ENCODE peak calls at places on chromosomes 5 and 9, in ten cellular contexts. C is GM13976, K is endothelial cell of umbilical vein, R is left ventricle myocardium inferior, M is ovary, H is gastrocnemius medialis, B is BJ, F is Calu3, Y is left lung, A is breast epithelium. O is an unnamed sample.

GRCh38 chr5:122192883-122193496 is 63.6 kb downstream of the ZNF474 start:
- DNase-seq in C (peak; percentile 29), K (peak; percentile 76), R (no peak), M (peak; percentile 22), H (no peak), B (peak; percentile 16), F (peak; percentile 62), Y (no peak), A (no peak), O (peak; percentile 58)

GRCh38 chr5:110625376-110625999 is 101.0 kb downstream of the TMEM232 start:
- DNase-seq in C (peak; percentile 4), K (peak; percentile 33), R (no peak), M (no peak), H (no peak), B (peak; percentile 4), F (no peak), Y (no peak), A (no peak), O (peak; percentile 3)

GRCh38 chr9:86126998-86127972 is 27.9 kb upstream of the GOLM1 start:
- DNase-seq in C (no peak), K (no peak), R (peak; percentile 16), M (peak; percentile 28), H (peak; percentile 52), B (peak; percentile 19), F (peak; percentile 93), Y (peak; percentile 88), A (peak; percentile 90), O (no peak)

GRCh38 chr5:103605277-103605676 is 42.7 kb upstream of the NUDT12 start:
- DNase-seq in C (no peak), K (no peak), R (no peak), M (no peak), H (no peak), B (no peak), F (no peak), Y (no peak), A (no peak), O (no peak)

GRCh38 chr9:127910613-127911205 is 6.1 kb downstream of the ST6GALNAC4 start:
- DNase-seq in C (no peak), K (peak; percentile 50), R (no peak), M (no peak), H (no peak), B (no peak), F (no peak), Y (no peak), A (no peak), O (no peak)

GRCh38 chr5:141040093-141040762 is 10.9 kb upstream of the PCDHB1 start:
- DNase-seq in C (no peak), K (peak; percentile 37), R (peak; percentile 20), M (no peak), H (no peak), B (no peak), F (peak; percentile 73), Y (peak; percentile 83), A (peak; percentile 26), O (no peak)

GRCh38 chr9:28234899-28235277 is 661.6 kb upstream of the C9orf72 start:
- DNase-seq in C (no peak), K (no peak), R (no peak), M (no peak), H (no peak), B (peak; percentile 37), F (peak; percentile 1), Y (no peak), A (peak; percentile 48), O (no peak)

GRCh38 chr9:125683486-125683885 is 23.5 kb downstream of the MAPKAP1 start:
- DNase-seq in C (no peak), K (no peak), R (no peak), M (no peak), H (no peak), B (no peak), F (no peak), Y (no peak), A (no peak), O (no peak)

GRCh38 chr9:4020747-4021296 is 279.0 kb downstream of the GLIS3 start:
- DNase-seq in C (no peak), K (no peak), R (no peak), M (no peak), H (no peak), B (no peak), F (no peak), Y (no peak), A (no peak), O (no peak)

GRCh38 chr9:87816041-87816440 is 66.6 kb upstream of the SPATA31E1 start:
- DNase-seq in C (no peak), K (peak; percentile 22), R (no peak), M (no peak), H (no peak), B (no peak), F (no peak), Y (no peak), A (no peak), O (no peak)

GRCh38 chr5:69091771-69092170 is 2.0 kb upstream of the SLC30A5 start:
- DNase-seq in C (no peak), K (no peak), R (no peak), M (no peak), H (no peak), B (no peak), F (no peak), Y (no peak), A (no peak), O (no peak)

GRCh38 chr5:57442080-57442839 is 40.4 kb downstream of the ACTBL2 start:
- DNase-seq in C (peak; percentile 19), K (peak; percentile 73), R (no peak), M (no peak), H (peak; percentile 45), B (peak; percentile 80), F (no peak), Y (no peak), A (peak; percentile 65), O (peak; percentile 19)

DNA sequence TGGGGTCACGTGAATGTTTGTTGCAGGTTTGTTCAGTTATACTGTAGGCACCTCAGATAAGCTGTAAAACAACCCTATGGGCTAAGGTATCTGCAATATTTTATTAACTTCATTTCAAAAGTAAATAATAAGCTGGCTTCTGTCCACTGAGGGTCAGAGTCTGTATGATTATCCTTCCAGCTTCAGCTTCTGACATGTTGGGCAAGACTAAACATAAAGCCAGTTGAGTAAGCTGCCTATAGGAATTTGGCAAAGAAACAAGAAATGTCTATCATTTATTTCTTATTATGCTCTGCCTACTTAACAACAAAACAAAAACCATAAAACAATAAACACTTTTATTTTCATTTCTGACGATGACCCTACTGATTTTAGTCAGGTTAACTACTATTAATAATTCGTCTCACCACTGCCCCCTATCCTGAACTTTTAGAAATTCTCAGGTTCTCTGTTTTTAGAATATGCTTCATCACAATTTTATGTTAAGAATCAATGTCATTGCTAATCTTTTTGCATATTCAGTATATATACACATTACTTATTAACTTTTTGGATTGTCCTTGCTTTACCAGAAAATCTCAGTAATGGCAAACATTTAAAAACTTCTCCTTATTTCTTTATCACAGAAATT is 413.5 kb upstream of the ADAMTSL1 start:
- DNase-seq in C (no peak), K (no peak), R (no peak), M (no peak), H (no peak), B (no peak), F (no peak), Y (no peak), A (no peak), O (no peak)
- TF ChIP-seq CTCF in C (no peak), K (no peak), R (no peak), M (no peak), H (no peak), B (peak; percentile 17), F (peak; percentile 18), Y (no peak), A (no peak), O (no peak)

DNA sequence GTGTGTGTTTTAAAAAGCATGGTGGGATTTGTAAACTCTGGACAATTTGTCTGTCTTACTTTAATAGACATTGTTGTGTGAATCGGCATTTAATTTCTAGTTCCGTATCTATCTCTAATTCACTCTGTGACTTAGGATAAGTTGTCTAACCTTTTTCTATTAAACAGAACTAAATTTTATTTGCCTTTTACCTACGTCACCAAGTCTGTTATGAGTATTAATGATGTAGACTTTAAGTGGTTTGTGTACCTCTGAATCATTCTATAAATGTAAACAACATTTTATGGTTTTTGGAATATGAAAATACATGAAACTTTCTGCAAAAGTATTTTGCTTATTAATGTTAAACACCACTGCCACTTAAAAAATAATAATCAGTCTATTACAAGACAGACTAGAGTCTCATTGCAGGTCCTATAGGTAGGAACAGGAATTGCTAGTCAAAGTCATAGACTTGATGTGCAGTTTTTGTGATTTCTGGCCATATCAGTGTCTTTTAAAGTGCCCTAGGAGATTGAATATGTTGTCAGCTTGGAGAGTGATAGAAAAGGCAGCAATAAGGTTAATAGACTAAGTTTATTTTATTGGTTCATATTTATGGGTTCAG is 5.6 kb downstream of the RBM27 start:
- DNase-seq in C (no peak), K (no peak), R (no peak), M (no peak), H (no peak), B (no peak), F (no peak), Y (no peak), A (no peak), O (no peak)
- TF ChIP-seq CTCF in C (no peak), K (no peak), R (peak; percentile 28), M (no peak), H (peak; percentile 27), B (peak; percentile 12), F (peak; percentile 16), Y (peak; percentile 18), A (no peak), O (no peak)

GRCh38 chr9:33498387-33498786 is 24.7 kb upstream of the NOL6 start:
- DNase-seq in C (no peak), K (peak; percentile 28), R (no peak), M (no peak), H (no peak), B (no peak), F (no peak), Y (no peak), A (no peak), O (no peak)
- TF ChIP-seq CTCF in C (no peak), K (no peak), R (peak; percentile 21), M (no peak), H (no peak), B (peak; percentile 37), F (no peak), Y (no peak), A (no peak), O (no peak)

GRCh38 chr5:147534172-147534951 is 24.5 kb upstream of the DPYSL3 start:
- DNase-seq in C (no peak), K (no peak), R (no peak), M (no peak), H (no peak), B (no peak), F (no peak), Y (no peak), A (no peak), O (no peak)

GRCh38 chr5:147532157-147532556 is 22.3 kb upstream of the DPYSL3 start:
- DNase-seq in C (no peak), K (no peak), R (no peak), M (no peak), H (no peak), B (no peak), F (no peak), Y (no peak), A (no peak), O (no peak)

DNA sequence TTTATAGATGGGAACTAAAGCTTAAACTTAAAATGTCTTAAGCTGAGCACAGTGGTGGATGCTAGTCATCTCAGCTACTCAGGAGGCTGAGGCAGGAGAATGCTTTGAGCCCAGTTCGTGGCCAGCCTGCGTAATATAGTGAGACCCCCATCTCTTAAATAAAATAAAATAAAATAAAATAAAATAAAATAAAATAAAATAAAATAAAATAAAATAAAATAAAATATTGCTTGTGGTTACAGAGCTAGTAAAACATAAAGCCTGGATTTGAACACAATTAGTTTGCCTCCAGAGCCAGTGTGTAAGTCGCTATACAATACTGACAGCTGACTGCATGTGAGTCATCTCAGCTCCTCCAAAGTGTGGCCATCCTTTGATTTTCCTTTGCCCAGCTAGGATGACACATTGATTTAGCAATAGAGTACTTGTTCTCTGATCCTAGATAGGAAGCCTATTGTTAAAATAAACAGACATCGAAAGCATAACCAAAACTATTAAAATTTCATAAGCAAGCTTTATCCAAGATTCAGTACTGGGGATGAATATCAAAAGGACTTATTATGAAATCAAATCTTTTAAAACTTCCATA is 21.0 kb upstream of the DPYSL3 start:
- DNase-seq in C (no peak), K (peak; percentile 85), R (no peak), M (no peak), H (no peak), B (no peak), F (no peak), Y (no peak), A (no peak), O (no peak)
- TF ChIP-seq CTCF in C (no peak), K (no peak), R (no peak), M (no peak), H (no peak), B (no peak), F (no peak), Y (no peak), A (no peak), O (no peak)